ENCODE peak calls at places on chromosomes 6 and 20, in ten cellular contexts. One of them, this sample, is unnamed.

GRCh38 chr6:158825951-158826306 is 6.8 kb upstream of the EZR start:
- DNase-seq in IMR-90: peak
- DNase-seq in HCT116: no peak
- DNase-seq in OCI-LY7: no peak
- DNase-seq in AG09309: no peak
- DNase-seq in fibroblast of pulmonary artery: peak
- DNase-seq in uterus: peak
- DNase-seq in colonic mucosa: no peak
- DNase-seq in foreskin fibroblast: peak
- DNase-seq in PC-9: no peak
- DNase-seq in this sample: no peak

GRCh38 chr6:3423439-3424184 is 33.2 kb downstream of the SLC22A23 start:
- DNase-seq in colonic mucosa: no peak
- DNase-seq in OCI-LY7: no peak
- DNase-seq in AG09309: no peak
- DNase-seq in PC-9: no peak
- DNase-seq in uterus: no peak
- DNase-seq in HCT116: no peak
- DNase-seq in fibroblast of pulmonary artery: no peak
- DNase-seq in IMR-90: no peak
- DNase-seq in foreskin fibroblast: no peak
- DNase-seq in this sample: no peak

GRCh38 chr6:132907915-132908314 is 93.5 kb downstream of the RPS12 start:
- DNase-seq in PC-9: no peak
- DNase-seq in foreskin fibroblast: peak
- DNase-seq in IMR-90: peak
- DNase-seq in fibroblast of pulmonary artery: peak
- DNase-seq in HCT116: peak
- DNase-seq in colonic mucosa: no peak
- DNase-seq in OCI-LY7: no peak
- DNase-seq in AG09309: no peak
- DNase-seq in uterus: no peak
- DNase-seq in this sample: no peak

GRCh38 chr6:134636221-134636830 is 313.6 kb downstream of the ALDH8A1 start:
- DNase-seq in uterus: no peak
- DNase-seq in PC-9: no peak
- DNase-seq in foreskin fibroblast: no peak
- DNase-seq in IMR-90: peak
- DNase-seq in OCI-LY7: peak
- DNase-seq in AG09309: no peak
- DNase-seq in fibroblast of pulmonary artery: no peak
- DNase-seq in HCT116: no peak
- DNase-seq in colonic mucosa: no peak
- DNase-seq in this sample: peak

GRCh38 chr6:107075951-107076381 is 39.3 kb downstream of the BEND3 start:
- DNase-seq in foreskin fibroblast: peak
- DNase-seq in OCI-LY7: peak
- DNase-seq in PC-9: no peak
- DNase-seq in uterus: no peak
- DNase-seq in fibroblast of pulmonary artery: peak
- DNase-seq in colonic mucosa: no peak
- DNase-seq in IMR-90: peak
- DNase-seq in HCT116: no peak
- DNase-seq in AG09309: peak
- DNase-seq in this sample: peak

GRCh38 chr6:36197739-36198221 is 1.2 kb downstream of the BRPF3 start:
- DNase-seq in uterus: peak
- DNase-seq in colonic mucosa: no peak
- DNase-seq in IMR-90: no peak
- DNase-seq in OCI-LY7: no peak
- DNase-seq in foreskin fibroblast: no peak
- DNase-seq in HCT116: no peak
- DNase-seq in PC-9: no peak
- DNase-seq in fibroblast of pulmonary artery: no peak
- DNase-seq in AG09309: no peak
- DNase-seq in this sample: peak

GRCh38 chr6:100267721-100268123 is 197.0 kb downstream of the SIM1 start:
- DNase-seq in IMR-90: peak
- DNase-seq in foreskin fibroblast: peak
- DNase-seq in fibroblast of pulmonary artery: peak
- DNase-seq in uterus: no peak
- DNase-seq in PC-9: no peak
- DNase-seq in AG09309: no peak
- DNase-seq in HCT116: no peak
- DNase-seq in colonic mucosa: no peak
- DNase-seq in OCI-LY7: no peak
- DNase-seq in this sample: no peak

GRCh38 chr6:117231466-117231865 is 33.9 kb upstream of the VGLL2 start:
- DNase-seq in IMR-90: no peak
- DNase-seq in uterus: no peak
- DNase-seq in PC-9: no peak
- DNase-seq in AG09309: no peak
- DNase-seq in OCI-LY7: no peak
- DNase-seq in foreskin fibroblast: no peak
- DNase-seq in fibroblast of pulmonary artery: no peak
- DNase-seq in colonic mucosa: no peak
- DNase-seq in HCT116: no peak
- DNase-seq in this sample: no peak

GRCh38 chr20:19973920-19974620 is 43.1 kb upstream of the NAA20 start:
- DNase-seq in IMR-90: peak
- DNase-seq in uterus: peak
- DNase-seq in fibroblast of pulmonary artery: peak
- DNase-seq in HCT116: no peak
- DNase-seq in OCI-LY7: no peak
- DNase-seq in AG09309: no peak
- DNase-seq in PC-9: peak
- DNase-seq in foreskin fibroblast: peak
- DNase-seq in colonic mucosa: peak
- DNase-seq in this sample: no peak

GRCh38 chr6:156174026-156174880 is 602.9 kb upstream of the ARID1B start:
- DNase-seq in fibroblast of pulmonary artery: no peak
- DNase-seq in OCI-LY7: no peak
- DNase-seq in AG09309: no peak
- DNase-seq in PC-9: no peak
- DNase-seq in HCT116: no peak
- DNase-seq in foreskin fibroblast: no peak
- DNase-seq in colonic mucosa: no peak
- DNase-seq in IMR-90: no peak
- DNase-seq in uterus: no peak
- DNase-seq in this sample: no peak

GRCh38 chr6:150857062-150857905 is 8.2 kb upstream of the MTHFD1L start:
- DNase-seq in PC-9: peak
- DNase-seq in uterus: no peak
- DNase-seq in foreskin fibroblast: peak
- DNase-seq in colonic mucosa: no peak
- DNase-seq in fibroblast of pulmonary artery: peak
- DNase-seq in IMR-90: peak
- DNase-seq in AG09309: peak
- DNase-seq in HCT116: peak
- DNase-seq in OCI-LY7: no peak
- DNase-seq in this sample: no peak

GRCh38 chr6:141291322-141291721 is 841.4 kb upstream of the GJE1 start:
- DNase-seq in colonic mucosa: no peak
- DNase-seq in fibroblast of pulmonary artery: no peak
- DNase-seq in OCI-LY7: no peak
- DNase-seq in AG09309: no peak
- DNase-seq in HCT116: no peak
- DNase-seq in foreskin fibroblast: no peak
- DNase-seq in IMR-90: peak
- DNase-seq in PC-9: no peak
- DNase-seq in uterus: no peak
- DNase-seq in this sample: no peak

DNA sequence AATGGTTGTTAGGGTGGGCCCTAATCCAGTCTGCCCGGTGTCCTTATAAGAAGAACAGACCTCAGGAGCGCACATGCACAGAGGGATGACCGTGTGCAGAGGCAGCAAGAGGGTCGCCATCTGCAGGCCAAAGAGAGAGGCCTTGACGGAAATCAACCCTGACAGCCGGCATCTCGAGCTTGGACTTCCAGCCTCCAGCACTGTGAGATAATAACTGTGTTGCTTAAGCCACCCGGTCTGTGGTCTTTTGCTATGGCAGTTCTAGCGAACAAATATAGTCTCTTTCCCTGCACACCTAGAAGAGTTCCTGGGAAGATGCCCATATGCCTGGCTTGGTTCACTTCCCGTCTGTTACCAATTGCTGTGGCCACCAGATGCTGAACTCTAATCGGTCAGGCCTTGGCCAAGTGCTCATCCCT is 35.3 kb upstream of the PTGIS start:
- DNase-seq in IMR-90: peak
- DNase-seq in colonic mucosa: no peak
- DNase-seq in HCT116: no peak
- DNase-seq in PC-9: no peak
- DNase-seq in AG09309: no peak
- DNase-seq in foreskin fibroblast: peak
- DNase-seq in uterus: peak
- DNase-seq in OCI-LY7: peak
- DNase-seq in fibroblast of pulmonary artery: peak
- DNase-seq in this sample: peak
- TF ChIP-seq CTCF in IMR-90: peak
- TF ChIP-seq CTCF in colonic mucosa: no peak
- TF ChIP-seq CTCF in HCT116: peak
- TF ChIP-seq CTCF in PC-9: peak
- TF ChIP-seq CTCF in AG09309: peak
- TF ChIP-seq CTCF in foreskin fibroblast: peak
- TF ChIP-seq CTCF in uterus: peak
- TF ChIP-seq CTCF in OCI-LY7: peak
- TF ChIP-seq CTCF in fibroblast of pulmonary artery: peak
- TF ChIP-seq CTCF in this sample: peak

GRCh38 chr6:43089874-43090556 is 13.9 kb downstream of the PTK7 start:
- DNase-seq in uterus: no peak
- DNase-seq in HCT116: no peak
- DNase-seq in colonic mucosa: no peak
- DNase-seq in foreskin fibroblast: peak
- DNase-seq in fibroblast of pulmonary artery: no peak
- DNase-seq in IMR-90: peak
- DNase-seq in OCI-LY7: no peak
- DNase-seq in AG09309: no peak
- DNase-seq in PC-9: no peak
- DNase-seq in this sample: no peak
- H3K4me3 ChIP-seq in uterus: no peak
- H3K4me3 ChIP-seq in HCT116: no peak
- H3K4me3 ChIP-seq in colonic mucosa: no peak
- H3K4me3 ChIP-seq in foreskin fibroblast: no peak
- H3K4me3 ChIP-seq in fibroblast of pulmonary artery: no peak
- H3K4me3 ChIP-seq in IMR-90: no peak
- H3K4me3 ChIP-seq in OCI-LY7: no peak
- H3K4me3 ChIP-seq in AG09309: no peak
- H3K4me3 ChIP-seq in PC-9: no peak
- H3K4me3 ChIP-seq in this sample: no peak

GRCh38 chr6:10451394-10451793 is 36.5 kb upstream of the TFAP2A start:
- DNase-seq in AG09309: no peak
- DNase-seq in OCI-LY7: no peak
- DNase-seq in colonic mucosa: no peak
- DNase-seq in PC-9: no peak
- DNase-seq in uterus: no peak
- DNase-seq in IMR-90: no peak
- DNase-seq in foreskin fibroblast: no peak
- DNase-seq in fibroblast of pulmonary artery: no peak
- DNase-seq in HCT116: no peak
- DNase-seq in this sample: no peak
- TF ChIP-seq CTCF in AG09309: no peak
- TF ChIP-seq CTCF in OCI-LY7: peak
- TF ChIP-seq CTCF in colonic mucosa: no peak
- TF ChIP-seq CTCF in PC-9: no peak
- TF ChIP-seq CTCF in uterus: no peak
- TF ChIP-seq CTCF in IMR-90: no peak
- TF ChIP-seq CTCF in foreskin fibroblast: no peak
- TF ChIP-seq CTCF in fibroblast of pulmonary artery: no peak
- TF ChIP-seq CTCF in HCT116: peak
- TF ChIP-seq CTCF in this sample: no peak

GRCh38 chr6:10521104-10521808 is at the start of gene GCNT2:
- DNase-seq in AG09309: no peak
- DNase-seq in fibroblast of pulmonary artery: no peak
- DNase-seq in foreskin fibroblast: peak
- DNase-seq in OCI-LY7: no peak
- DNase-seq in PC-9: peak
- DNase-seq in HCT116: no peak
- DNase-seq in colonic mucosa: peak
- DNase-seq in uterus: no peak
- DNase-seq in IMR-90: peak
- DNase-seq in this sample: peak
- H3K4me3 ChIP-seq in AG09309: no peak
- H3K4me3 ChIP-seq in fibroblast of pulmonary artery: no peak
- H3K4me3 ChIP-seq in foreskin fibroblast: no peak
- H3K4me3 ChIP-seq in OCI-LY7: no peak
- H3K4me3 ChIP-seq in PC-9: peak
- H3K4me3 ChIP-seq in HCT116: no peak
- H3K4me3 ChIP-seq in colonic mucosa: no peak
- H3K4me3 ChIP-seq in uterus: no peak
- H3K4me3 ChIP-seq in IMR-90: no peak
- H3K4me3 ChIP-seq in this sample: peak

DNA sequence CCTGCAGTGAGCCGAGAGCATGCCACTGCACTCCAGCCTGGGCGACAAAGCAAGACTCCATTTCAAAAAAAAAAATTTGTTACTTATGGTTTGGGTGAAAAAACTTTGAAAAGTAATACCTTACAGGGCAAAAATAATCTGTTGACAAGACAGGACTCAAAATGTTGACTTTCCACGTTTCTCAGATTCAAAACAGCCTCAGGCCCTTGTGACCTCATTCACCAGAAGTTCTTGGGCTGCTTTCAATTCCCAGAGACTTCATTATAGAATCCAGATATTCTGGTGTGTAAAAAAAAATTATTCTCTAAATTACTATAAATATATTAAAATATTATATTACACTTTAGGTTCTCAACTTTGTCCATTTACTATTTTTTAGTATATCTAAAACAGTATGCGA is 116.2 kb downstream of the KCNQ5 start:
- DNase-seq in uterus: no peak
- DNase-seq in foreskin fibroblast: no peak
- DNase-seq in IMR-90: no peak
- DNase-seq in AG09309: no peak
- DNase-seq in PC-9: no peak
- DNase-seq in colonic mucosa: no peak
- DNase-seq in fibroblast of pulmonary artery: no peak
- DNase-seq in OCI-LY7: no peak
- DNase-seq in HCT116: no peak
- DNase-seq in this sample: no peak
- TF ChIP-seq CTCF in uterus: no peak
- TF ChIP-seq CTCF in foreskin fibroblast: no peak
- TF ChIP-seq CTCF in IMR-90: no peak
- TF ChIP-seq CTCF in AG09309: no peak
- TF ChIP-seq CTCF in PC-9: no peak
- TF ChIP-seq CTCF in colonic mucosa: no peak
- TF ChIP-seq CTCF in fibroblast of pulmonary artery: no peak
- TF ChIP-seq CTCF in OCI-LY7: no peak
- TF ChIP-seq CTCF in HCT116: no peak
- TF ChIP-seq CTCF in this sample: no peak

DNA sequence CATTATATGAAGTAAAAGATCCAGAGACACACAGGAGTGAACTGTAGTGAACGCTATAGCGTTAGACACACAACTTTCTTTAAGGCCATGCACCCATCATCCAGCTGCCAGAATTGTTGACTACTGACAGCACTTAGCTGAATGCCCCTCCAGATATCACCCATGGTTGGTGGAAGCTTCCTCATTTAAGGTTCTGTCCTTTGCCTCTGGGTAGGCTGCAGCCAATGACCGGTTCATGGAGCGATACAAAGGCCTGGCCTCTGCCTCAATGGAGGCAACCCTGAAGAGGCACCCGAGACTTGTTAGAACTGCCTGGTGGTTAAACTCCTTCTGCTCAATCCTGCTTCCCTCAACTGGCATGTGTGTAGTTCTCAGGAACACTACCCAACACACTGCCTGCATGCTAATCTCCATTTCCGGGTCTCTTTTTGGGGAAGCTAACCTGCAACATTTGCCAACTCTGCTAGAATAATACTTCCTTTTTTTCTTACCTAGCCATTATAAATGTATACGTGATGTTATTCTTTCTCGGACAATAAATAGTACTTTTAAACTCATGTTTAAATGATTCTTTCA is 49.8 kb upstream of the THEMIS start:
- DNase-seq in OCI-LY7: no peak
- DNase-seq in fibroblast of pulmonary artery: no peak
- DNase-seq in foreskin fibroblast: no peak
- DNase-seq in AG09309: no peak
- DNase-seq in IMR-90: no peak
- DNase-seq in HCT116: no peak
- DNase-seq in colonic mucosa: no peak
- DNase-seq in PC-9: no peak
- DNase-seq in uterus: no peak
- DNase-seq in this sample: no peak
- H3K4me3 ChIP-seq in OCI-LY7: no peak
- H3K4me3 ChIP-seq in fibroblast of pulmonary artery: no peak
- H3K4me3 ChIP-seq in foreskin fibroblast: no peak
- H3K4me3 ChIP-seq in AG09309: no peak
- H3K4me3 ChIP-seq in IMR-90: no peak
- H3K4me3 ChIP-seq in HCT116: no peak
- H3K4me3 ChIP-seq in colonic mucosa: no peak
- H3K4me3 ChIP-seq in PC-9: no peak
- H3K4me3 ChIP-seq in uterus: no peak
- H3K4me3 ChIP-seq in this sample: no peak